ENCODE peak calls at places on chromosomes 11 and 22, in four cellular contexts. I is posterior cingulate gyrus, J is NCI-H1092 treated with DMSO at 0.1 percent for 48 hours, F is right lobe of liver. C is an unnamed sample.

GRCh38 chr22:20065896-20066616 is 14.0 kb upstream of the DGCR8 start:
- DNase-seq in I (no peak), J (no peak), F (no peak), C (no peak)

GRCh38 chr22:37053310-37054077 is 2.0 kb downstream of the KCTD17 start:
- DNase-seq in I (no peak), J (no peak), F (no peak), C (no peak)

GRCh38 chr22:21845558-21846452 is 21.6 kb downstream of the MAPK1 start:
- DNase-seq in I (no peak), J (no peak), F (no peak), C (no peak)

GRCh38 chr11:35740061-35740824 is 77.7 kb downstream of the TRIM44 start:
- DNase-seq in I (no peak), J (no peak), F (no peak), C (no peak)

GRCh38 chr11:21933095-21933494 is 259.8 kb upstream of the ANO5 start:
- DNase-seq in I (no peak), J (peak; percentile 21), F (no peak), C (no peak)

GRCh38 chr11:17972987-17973386 is 39.9 kb downstream of the SERGEF start:
- DNase-seq in I (peak; percentile 26), J (no peak), F (no peak), C (no peak)

GRCh38 chr11:60873533-60873932 is 6.2 kb downstream of the ZP1 start:
- DNase-seq in I (no peak), J (no peak), F (no peak), C (no peak)

GRCh38 chr11:69878144-69878883 is 59.1 kb upstream of the FGF3 start:
- DNase-seq in I (no peak), J (no peak), F (no peak), C (no peak)

GRCh38 chr11:13040969-13041561 is 31.9 kb downstream of the RASSF10 start:
- DNase-seq in I (no peak), J (peak; percentile 9), F (no peak), C (no peak)